ENCODE peak calls at places on chromosomes 4 and X, in four cellular contexts. Q is left lung, H is ascending aorta, C is right lobe of liver. S is an unnamed sample.

GRCh38 chr4:96593422-96593821 is 753.5 kb downstream of the PDHA2 start:
- DNase-seq in C (no peak), H (no peak), Q (no peak), S (no peak)

GRCh38 chr4:118400362-118400761 is 47.6 kb upstream of the PRSS12 start:
- DNase-seq in H (no peak), C (no peak), Q (no peak), S (no peak)

GRCh38 chrX:87583679-87584078 is 66.1 kb downstream of the KLHL4 start:
- DNase-seq in C (peak; percentile 31), Q (no peak), H (no peak), S (no peak)

GRCh38 chr4:81408341-81408740 is 63.4 kb downstream of the RASGEF1B start:
- DNase-seq in Q (no peak), C (no peak), H (no peak), S (no peak)

GRCh38 chrX:113594504-113594903 is 753.9 kb upstream of the AMOT start:
- DNase-seq in C (no peak), H (no peak), Q (no peak), S (no peak)

GRCh38 chrX:129360175-129360574 is 163.1 kb downstream of the SMARCA1 start:
- DNase-seq in C (peak; percentile 19), H (no peak), Q (no peak), S (no peak)

GRCh38 chr4:187204389-187204920 is 480.8 kb upstream of the FAT1 start:
- DNase-seq in H (no peak), Q (no peak), C (no peak), S (no peak)

GRCh38 chr4:15990570-15991285 is 27.8 kb upstream of the FGFBP2 start:
- DNase-seq in H (no peak), Q (no peak), C (no peak), S (no peak)

GRCh38 chr4:81650871-81651270 is 179.2 kb upstream of the RASGEF1B start:
- DNase-seq in H (no peak), C (peak; percentile 39), Q (no peak), S (no peak)

GRCh38 chr4:95087657-95088455 is 330.1 kb downstream of the BMPR1B start:
- DNase-seq in H (no peak), Q (no peak), C (no peak), S (no peak)

GRCh38 chr4:158302076-158302866 is 92.0 kb downstream of the TMEM144 start:
- DNase-seq in C (no peak), H (no peak), Q (no peak), S (no peak)

GRCh38 chrX:22247169-22247568 is 25.5 kb upstream of the CBLL2 start:
- DNase-seq in H (no peak), Q (no peak), C (no peak), S (no peak)

GRCh38 chrX:73916931-73917657 is 354.1 kb downstream of the CHIC1 start:
- DNase-seq in Q (no peak), H (no peak), C (no peak), S (no peak)

GRCh38 chr4:180028682-180029081 is 2214.5 kb upstream of the TENM3 start:
- DNase-seq in Q (no peak), C (peak; percentile 25), H (no peak), S (no peak)

GRCh38 chrX:154317391-154318000 is 21.9 kb downstream of the TKTL1 start:
- DNase-seq in C (no peak), Q (no peak), H (no peak), S (no peak)

GRCh38 chrX:118588715-118589114 is 93.1 kb downstream of the DOCK11 start:
- DNase-seq in C (no peak), H (no peak), Q (no peak), S (no peak)

GRCh38 chr4:89681219-89681618 is 155.7 kb downstream of the SNCA start:
- DNase-seq in Q (peak; percentile 57), C (no peak), H (no peak), S (no peak)

GRCh38 chr4:61332671-61333070 is 132.5 kb downstream of the ADGRL3 start:
- DNase-seq in H (no peak), C (no peak), Q (no peak), S (no peak)

GRCh38 chr4:55444822-55445221 is 49.1 kb downstream of the TMEM165 start:
- DNase-seq in C (no peak), Q (no peak), H (no peak), S (no peak)

GRCh38 chrX:123993326-123993725 is 31.8 kb downstream of the STAG2 start:
- DNase-seq in H (no peak), Q (no peak), C (no peak), S (no peak)

GRCh38 chr4:168667936-168668335 is 171.1 kb downstream of the PALLD start:
- DNase-seq in Q (no peak), H (no peak), C (no peak), S (no peak)

GRCh38 chrX:110417128-110417527 is 58.5 kb downstream of the RTL9 start:
- DNase-seq in Q (no peak), H (no peak), C (no peak), S (no peak)

DNA sequence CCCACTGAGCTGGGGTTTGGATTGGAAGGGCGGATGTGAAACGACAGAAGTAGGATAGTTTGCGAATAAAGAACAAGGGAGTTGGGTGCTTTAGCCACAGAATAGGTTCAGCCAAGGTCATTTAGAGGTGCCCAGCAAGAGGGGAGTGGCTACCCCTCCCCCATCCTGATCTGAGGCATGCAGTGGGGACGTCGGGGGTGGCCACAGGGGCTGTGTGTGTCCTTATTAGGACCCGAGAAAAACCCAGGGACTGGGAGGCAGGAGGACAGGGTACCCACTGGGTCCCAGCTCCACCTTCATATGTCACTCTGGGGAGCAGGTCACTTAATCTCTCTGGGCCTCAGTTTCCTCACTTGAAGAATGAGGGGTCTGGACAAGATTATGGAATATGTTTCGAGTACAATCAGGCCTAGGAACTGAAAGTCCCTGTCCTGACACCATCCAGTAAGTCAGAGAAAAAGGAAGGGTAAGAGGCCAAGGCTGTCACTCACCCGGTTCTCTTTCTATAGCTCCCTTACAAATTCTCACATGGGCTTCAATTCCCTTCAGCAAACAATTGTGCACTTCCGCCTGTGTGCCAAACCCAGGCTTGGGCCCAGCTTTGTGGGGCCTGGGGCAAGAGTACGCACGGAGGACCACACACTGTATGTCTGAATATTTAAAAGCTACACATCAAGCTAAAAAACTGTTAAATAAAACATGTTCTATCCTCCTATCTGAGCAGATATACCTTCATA is 4.2 kb upstream of the NYX start:
- DNase-seq in C (no peak), Q (no peak), H (no peak), S (no peak)
- H3K4me3 ChIP-seq in C (peak overlapping the region; percentile 28), Q (no peak overlapping the region), H (no peak overlapping the region), S (peak overlapping the region; percentile 30)

GRCh38 chrX:31178769-31179125 is 106.9 kb upstream of the FTHL17 start:
- DNase-seq in H (no peak), Q (no peak), C (no peak), S (no peak)

GRCh38 chrX:31179203-31179602 is 107.4 kb upstream of the FTHL17 start:
- DNase-seq in H (no peak), Q (no peak), C (no peak), S (no peak)

GRCh38 chrX:31181377-31182038 is 109.7 kb upstream of the FTHL17 start:
- DNase-seq in H (no peak), Q (no peak), C (no peak), S (no peak)

GRCh38 chrX:31178064-31178768 is 106.4 kb upstream of the FTHL17 start:
- DNase-seq in C (no peak), H (no peak), Q (no peak), S (no peak)
- TF ChIP-seq CTCF in C (no peak), H (no peak), Q (no peak), S (no peak)

GRCh38 chrX:3697701-3698279 is 15.7 kb downstream of the PRKX start:
- DNase-seq in H (peak; percentile 77), C (no peak), Q (no peak), S (no peak)
- H3K4me1 ChIP-seq in H (peaks cover 5% of the 10 kb centered on the region), C (no peaks in the 10 kb centered on the region), Q (peaks cover 4% of the 10 kb centered on the region), S (peaks cover 21% of the 10 kb centered on the region)

DNA sequence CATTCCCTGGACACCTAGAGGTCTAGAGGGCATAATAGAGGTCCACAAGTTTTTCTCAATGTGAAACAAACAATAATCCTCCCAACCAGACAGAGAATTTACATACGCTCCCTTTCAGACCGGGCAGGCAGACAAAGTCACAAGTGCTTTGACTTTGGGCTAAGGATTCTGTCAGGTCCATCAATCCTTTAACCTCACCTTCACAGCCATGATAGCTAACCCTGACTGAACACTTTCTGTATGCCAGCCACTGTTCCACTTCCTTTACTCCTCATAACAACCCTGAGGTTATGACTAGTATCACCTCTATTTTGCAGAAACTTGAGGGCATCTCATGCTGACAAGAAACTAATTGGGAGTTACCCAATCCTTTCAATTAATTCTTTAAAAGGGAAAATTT is 118.8 kb upstream of the AFF2 start:
- DNase-seq in H (no peak), Q (no peak), C (no peak), S (no peak)
- H3K4me3 ChIP-seq in H (no peak overlapping the region), Q (no peak overlapping the region), C (no peak overlapping the region), S (no peak overlapping the region)

GRCh38 chrX:38175140-38175539 is 45.5 kb downstream of the SRPX start:
- DNase-seq in C (peak; percentile 29), H (no peak), Q (no peak), S (no peak)
- TF ChIP-seq CTCF in C (peak; percentile 52), H (no peak), Q (no peak), S (no peak)

GRCh38 chr4:7156273-7157139 is 35.8 kb upstream of the SORCS2 start:
- DNase-seq in C (no peak), H (peak; percentile 56), Q (peak; percentile 1), S (no peak)
- H3K4me1 ChIP-seq in C (peaks cover 9% of the 10 kb centered on the region), H (no peaks in the 10 kb centered on the region), Q (no peaks in the 10 kb centered on the region), S (peaks cover 18% of the 10 kb centered on the region)

GRCh38 chrX:142156567-142156966 is 48.5 kb downstream of the MAGEC2 start:
- DNase-seq in Q (no peak), C (no peak), H (no peak), S (no peak)
- H3K4me3 ChIP-seq in Q (no peak overlapping the region), C (no peak overlapping the region), H (no peak overlapping the region), S (no peak overlapping the region)

S was measured in vagina.